ENCODE peak calls at places on chromosome 20, in four cellular contexts. L is epithelial cell of esophagus, Q is pancreas, R is fibroblast of the aortic adventitia. V is an unnamed sample.

GRCh38 chr20:24465168-24465567 is 4.3 kb upstream of the SYNDIG1 start:
- DNase-seq in L (no peak), Q (no peak), R (no peak), V (no peak)

GRCh38 chr20:59152559-59153354 is 10.9 kb upstream of the ZNF831 start:
- DNase-seq in L (no peak), Q (no peak), R (no peak), V (no peak)

GRCh38 chr20:51176846-51177245 is 153.9 kb upstream of the KCNG1 start:
- DNase-seq in L (no peak), Q (no peak), R (peak), V (peak)

GRCh38 chr20:3815703-3816315 is 4.5 kb upstream of the AP5S1 start:
- DNase-seq in L (no peak), Q (no peak), R (no peak), V (no peak)

GRCh38 chr20:58629213-58629575 is 21.9 kb upstream of the STX16 start:
- DNase-seq in L (no peak), Q (no peak), R (no peak), V (no peak)

GRCh38 chr20:58597021-58597940 is 53.8 kb upstream of the STX16 start:
- DNase-seq in L (no peak), Q (no peak), R (peak), V (no peak)

GRCh38 chr20:62740286-62741141 is 31.9 kb downstream of the NTSR1 start:
- DNase-seq in L (peak), Q (no peak), R (peak), V (peak)

GRCh38 chr20:20002101-20002998 is 14.8 kb upstream of the NAA20 start:
- DNase-seq in L (no peak), Q (no peak), R (no peak), V (no peak)

GRCh38 chr20:23047738-23048214 is 1.7 kb downstream of the THBD start:
- DNase-seq in L (peak), Q (no peak), R (no peak), V (no peak)

GRCh38 chr20:42361402-42361801 is 743.2 kb upstream of the CHD6 start:
- DNase-seq in L (no peak), Q (no peak), R (no peak), V (no peak)

GRCh38 chr20:23565503-23566056 is 2.7 kb downstream of the CST9L start:
- DNase-seq in L (no peak), Q (no peak), R (no peak), V (no peak)

GRCh38 chr20:25148982-25149846 is 46.3 kb upstream of the ENTPD6 start:
- DNase-seq in L (no peak), Q (no peak), R (no peak), V (no peak)

GRCh38 chr20:41386502-41387427 is 20.1 kb upstream of the EMILIN3 start:
- DNase-seq in L (no peak), Q (no peak), R (peak), V (no peak)

GRCh38 chr20:63706852-63707557 is 771 bp downstream of the ARFRP1 start:
- DNase-seq in L (peak), Q (peak), R (peak), V (peak)

GRCh38 chr20:34582911-34583310 is 24.4 kb downstream of the MAP1LC3A start:
- DNase-seq in L (peak), Q (no peak), R (peak), V (no peak)

GRCh38 chr20:59994697-59995122 is 36.5 kb downstream of the CDH26 start:
- DNase-seq in L (peak), Q (no peak), R (peak), V (no peak)

GRCh38 chr20:48905322-48905647 is 16.2 kb upstream of the ARFGEF2 start:
- DNase-seq in L (no peak), Q (no peak), R (no peak), V (no peak)
- TF ChIP-seq CTCF in L (no peak), Q (no peak), R (no peak), V (no peak)

GRCh38 chr20:45343445-45343866 is 4.8 kb downstream of the SDC4 start:
- DNase-seq in L (no peak), Q (peak), R (no peak), V (no peak)

GRCh38 chr20:45343867-45344721 is 4.1 kb downstream of the SDC4 start:
- DNase-seq in L (peak), Q (peak), R (peak), V (peak)

GRCh38 chr20:45341939-45342862 is 6.0 kb downstream of the SDC4 start:
- DNase-seq in L (no peak), Q (peak), R (peak), V (peak)

GRCh38 chr20:45341579-45341938 is 6.7 kb downstream of the SDC4 start:
- DNase-seq in L (no peak), Q (peak), R (no peak), V (no peak)

DNA sequence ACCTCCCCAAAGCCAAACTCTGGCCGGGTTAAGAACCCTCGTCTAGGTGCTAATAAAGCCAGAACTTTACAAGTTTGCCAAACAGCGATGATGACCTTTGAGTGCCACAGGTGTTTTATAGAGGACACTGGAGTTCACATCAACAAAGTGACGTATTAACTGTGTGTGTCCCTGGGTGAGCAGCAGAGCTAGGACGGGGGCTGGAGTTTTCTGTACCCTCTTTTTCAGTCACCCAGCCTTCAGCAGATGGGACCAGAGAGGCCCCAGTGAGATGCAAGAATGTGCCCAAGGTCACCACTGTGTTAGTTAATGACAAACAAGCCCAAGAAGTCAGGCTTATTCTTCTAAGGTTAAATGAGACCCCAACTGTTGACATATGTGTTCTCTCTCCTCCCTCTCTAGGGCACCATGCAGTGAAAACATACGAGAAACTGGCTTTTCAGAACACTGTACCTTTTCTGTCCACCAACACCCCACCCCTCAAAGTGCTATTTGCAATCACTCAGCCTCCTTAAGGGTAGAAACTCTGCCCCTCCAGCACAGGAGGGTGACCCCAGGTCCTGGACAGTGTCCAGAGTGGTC is 5.3 kb downstream of the SDC4 start:
- DNase-seq in L (no peak), Q (peak), R (no peak), V (no peak)
- H3K4me3 ChIP-seq in L (peak), Q (peak), R (no peak), V (no peak)

GRCh38 chr20:44533928-44534327 is 12.1 kb upstream of the SERINC3 start:
- DNase-seq in L (no peak), Q (no peak), R (no peak), V (no peak)

GRCh38 chr20:44536139-44536538 is 14.3 kb upstream of the SERINC3 start:
- DNase-seq in L (no peak), Q (no peak), R (no peak), V (no peak)

GRCh38 chr20:44540834-44541233 is 19.0 kb upstream of the SERINC3 start:
- DNase-seq in L (peak), Q (no peak), R (peak), V (peak)

GRCh38 chr20:44541957-44542356 is 20.1 kb upstream of the SERINC3 start:
- DNase-seq in L (no peak), Q (no peak), R (no peak), V (peak)

GRCh38 chr20:44537993-44538392 is 16.1 kb upstream of the SERINC3 start:
- DNase-seq in L (no peak), Q (no peak), R (peak), V (peak)
- TF ChIP-seq CTCF in L (no peak), Q (no peak), R (peak), V (peak)

DNA sequence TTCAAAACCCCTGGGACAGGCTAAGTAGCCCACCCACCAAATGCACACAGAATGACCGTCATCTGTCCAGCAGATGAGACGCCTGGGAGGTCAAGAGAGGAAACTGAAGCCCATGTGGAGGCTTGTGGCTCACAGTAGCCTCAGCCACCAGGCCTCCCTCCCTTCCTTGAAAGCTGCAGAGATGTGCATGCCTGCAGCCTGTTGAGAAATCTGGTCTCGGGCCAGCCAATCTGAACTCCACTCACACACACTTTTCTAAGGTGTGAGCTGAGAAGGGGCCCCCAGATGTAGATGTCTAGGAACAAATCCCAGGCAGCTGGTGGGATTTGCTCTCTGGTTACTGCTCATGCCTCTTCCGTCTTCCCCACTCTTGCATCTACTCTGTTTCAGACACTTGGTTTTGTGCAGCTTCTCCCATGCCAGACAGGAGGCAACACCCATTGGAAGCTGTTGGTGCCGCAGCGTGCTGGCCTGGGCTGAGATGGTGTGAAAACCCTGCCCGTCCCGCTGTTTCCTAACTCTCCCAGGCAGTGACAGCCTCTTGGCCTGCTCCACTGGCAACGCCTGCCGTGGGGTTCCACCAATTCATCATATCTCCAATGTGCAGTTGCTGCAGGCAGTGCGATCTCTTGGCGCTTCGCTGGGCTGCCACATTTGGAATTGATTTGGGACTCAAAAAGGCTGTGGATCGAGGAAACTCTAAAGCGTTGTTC is 24.1 kb upstream of the PAX1 start:
- DNase-seq in L (no peak), Q (no peak), R (no peak), V (no peak)
- H3K4me3 ChIP-seq in L (no peak), Q (no peak), R (no peak), V (no peak)

GRCh38 chr20:56187791-56188190 is 60.7 kb upstream of the MC3R start:
- DNase-seq in L (peak), Q (no peak), R (no peak), V (no peak)
- TF ChIP-seq CTCF in L (peak), Q (no peak), R (no peak), V (no peak)